ENCODE peak calls at places on chromosomes 11 and 22, in five cellular contexts. T, Y, B, K and E are unnamed samples.

GRCh38 chr11:55854704-55855103 is 16.2 kb downstream of the OR5D16 start:
- DNase-seq in Y (no peak), T (no peak), K (no peak), B (no peak), E (no peak)

GRCh38 chr22:17647996-17648395 is 9.4 kb downstream of the BCL2L13 start:
- DNase-seq in K (no peak), T (no peak), B (no peak), Y (no peak), E (no peak)

GRCh38 chr11:87463486-87464102 is 425.9 kb downstream of the TMEM135 start:
- DNase-seq in Y (peak; percentile 47), T (peak; percentile 39), K (peak; percentile 12), B (no peak), E (no peak)

GRCh38 chr22:46984751-46985506 is 222.5 kb downstream of the TBC1D22A start:
- DNase-seq in Y (no peak), B (no peak), K (peak; percentile 59), T (no peak), E (no peak)

GRCh38 chr11:64684357-64684756 is 38.6 kb downstream of the NRXN2 start:
- DNase-seq in B (no peak), T (no peak), Y (peak; percentile 10), K (no peak), E (no peak)

GRCh38 chr22:42662114-42663021 is 13.2 kb upstream of the CYB5R3 start:
- DNase-seq in B (peak; percentile 93), T (peak; percentile 72), K (peak; percentile 89), Y (no peak), E (peak; percentile 88)

GRCh38 chr11:75406338-75406777 is 7.0 kb downstream of the RPS3 start:
- DNase-seq in T (no peak), B (no peak), K (no peak), Y (no peak), E (no peak)

GRCh38 chr11:69287968-69288882 is 5.7 kb upstream of the MYEOV start:
- DNase-seq in Y (no peak), B (peak; percentile 18), T (no peak), K (peak; percentile 60), E (no peak)

GRCh38 chr11:116742104-116742503 is 30.7 kb downstream of the BUD13 start:
- DNase-seq in B (no peak), Y (no peak), K (no peak), T (no peak), E (no peak)

GRCh38 chr11:114017723-114018122 is 41.8 kb upstream of the ZBTB16 start:
- DNase-seq in T (no peak), Y (no peak), K (no peak), B (no peak), E (no peak)

GRCh38 chr11:43579171-43579918 is 101.2 kb upstream of the HSD17B12 start:
- DNase-seq in Y (peak; percentile 28), K (peak; percentile 50), T (no peak), B (no peak), E (peak; percentile 61)

GRCh38 chr11:3861698-3862097 is 6.2 kb downstream of the STIM1 start:
- DNase-seq in Y (no peak), K (no peak), T (no peak), B (no peak), E (no peak)

GRCh38 chr11:75867778-75868374 is 52.9 kb downstream of the UVRAG start:
- DNase-seq in T (peak; percentile 34), K (peak; percentile 48), B (no peak), Y (peak; percentile 34), E (no peak)

GRCh38 chr22:37442537-37442936 is 15.3 kb upstream of the ELFN2 start:
- DNase-seq in K (peak; percentile 40), Y (no peak), B (no peak), T (no peak), E (no peak)

GRCh38 chr11:116821050-116821918 is 1.8 kb downstream of the APOA4 start:
- DNase-seq in B (peak; percentile 39), K (no peak), T (no peak), Y (no peak), E (no peak)

GRCh38 chr22:20591660-20592310 is 84.4 kb downstream of the MED15 start:
- DNase-seq in K (peak; percentile 48), Y (peak; percentile 51), T (peak; percentile 46), B (no peak), E (no peak)

GRCh38 chr11:225734-226453 is 10.2 kb downstream of the SIRT3 start:
- DNase-seq in T (no peak), B (no peak), K (no peak), Y (no peak), E (no peak)

GRCh38 chr11:114086394-114086793 is 26.9 kb downstream of the ZBTB16 start:
- DNase-seq in Y (no peak), K (no peak), T (no peak), B (no peak), E (no peak)

GRCh38 chr11:100918551-100919500 is 210.8 kb downstream of the PGR start:
- DNase-seq in Y (peak; percentile 5), K (peak; percentile 24), B (no peak), T (peak; percentile 40), E (no peak)

GRCh38 chr22:19226428-19226827 is 47.9 kb upstream of the SLC25A1 start:
- DNase-seq in K (no peak), T (no peak), Y (no peak), B (no peak), E (no peak)

GRCh38 chr22:23289851-23290724 is 109.8 kb downstream of the BCR start:
- DNase-seq in Y (no peak), T (no peak), B (peak; percentile 73), K (peak; percentile 63), E (peak; percentile 71)

GRCh38 chr22:41523464-41524221 is 20.6 kb downstream of the POLR3H start:
- DNase-seq in Y (no peak), T (no peak), B (no peak), K (no peak), E (peak; percentile 71)

GRCh38 chr22:49305966-49306631 is 521.6 kb downstream of the BRD1 start:
- DNase-seq in K (no peak), Y (no peak), B (no peak), T (no peak), E (peak; percentile 4)

GRCh38 chr11:13786688-13787087 is 118.2 kb downstream of the FAR1 start:
- DNase-seq in T (no peak), K (no peak), B (no peak), Y (no peak), E (no peak)

GRCh38 chr22:50025993-50026392 is 13.4 kb upstream of the IL17REL start:
- DNase-seq in Y (no peak), T (no peak), K (no peak), B (no peak), E (no peak)

GRCh38 chr11:69122337-69122641 is 33.4 kb upstream of the SMIM38 start:
- DNase-seq in K (no peak), T (no peak), Y (no peak), B (no peak), E (no peak)

GRCh38 chr11:96013459-96014213 is 89.7 kb upstream of the MTMR2 start:
- DNase-seq in Y (no peak), K (no peak), T (no peak), B (no peak), E (no peak)

GRCh38 chr11:84922836-84923235 is 704.3 kb downstream of the DLG2 start:
- DNase-seq in Y (no peak), T (no peak), K (no peak), B (no peak), E (peak; percentile 39)

GRCh38 chr11:116062129-116062525 is 557.9 kb upstream of the CADM1 start:
- DNase-seq in Y (no peak), B (no peak), K (no peak), T (no peak), E (no peak)

GRCh38 chr11:40882301-40882700 is 577.2 kb downstream of the LRRC4C start:
- DNase-seq in T (no peak), Y (no peak), K (no peak), B (no peak), E (no peak)

GRCh38 chr11:132942611-132943324 is 589.5 kb downstream of the OPCML start:
- DNase-seq in K (no peak), B (no peak), T (no peak), Y (no peak), E (no peak)